ENCODE peak calls at places on chromosomes 13 and 19, in ten cellular contexts. G is thoracic aorta, K is dorsolateral prefrontal cortex, J is upper lobe of right lung, S is left ventricle myocardium inferior, X is ascending aorta, H is adrenal gland, L is tibial artery, V is DND-41, I is breast epithelium. R is an unnamed sample. For H3K27me3, the result is how much of the 10 kb centered on the place peaks cover.

GRCh38 chr19:14544047-14544446 is 14.7 kb downstream of the TECR start:
- DNase-seq in G (no peak), K (no peak), J (no peak), S (no peak), X (no peak), H (no peak), L (no peak), V (no peak), I (no peak), R (no peak)

GRCh38 chr19:50046649-50047503 is 21.1 kb downstream of the ZNF473 start:
- DNase-seq in G (peak), K (peak), J (peak), S (peak), X (no peak), H (peak), L (peak), V (peak), I (peak), R (peak)

GRCh38 chr19:7832781-7833180 is 2.8 kb downstream of the EVI5L start:
- DNase-seq in G (no peak), K (no peak), J (no peak), S (no peak), X (no peak), H (no peak), L (no peak), V (no peak), I (no peak), R (no peak)

GRCh38 chr13:104477256-104477655 is 1411.0 kb upstream of the SLC10A2 start:
- DNase-seq in G (no peak), K (no peak), J (no peak), S (no peak), X (no peak), H (no peak), L (no peak), V (no peak), I (no peak), R (no peak)

GRCh38 chr13:34926513-34926912 is 15.6 kb upstream of the NBEA start:
- DNase-seq in G (no peak), K (no peak), J (no peak), S (no peak), X (no peak), H (no peak), L (no peak), V (peak), I (no peak), R (no peak)

GRCh38 chr13:24187185-24187584 is 26.7 kb downstream of the SPATA13 start:
- DNase-seq in G (no peak), K (no peak), J (no peak), S (no peak), X (no peak), H (no peak), L (no peak), V (no peak), I (no peak), R (no peak)

GRCh38 chr19:5971714-5972354 is 6.1 kb downstream of the RANBP3 start:
- DNase-seq in G (no peak), K (no peak), J (no peak), S (no peak), X (no peak), H (no peak), L (no peak), V (peak), I (no peak), R (no peak)

GRCh38 chr19:30169196-30169900 is 202.8 kb upstream of the ZNF536 start:
- DNase-seq in G (no peak), K (no peak), J (no peak), S (no peak), X (no peak), H (no peak), L (no peak), V (no peak), I (no peak), R (no peak)

GRCh38 chr13:93963266-93964131 is 516.0 kb downstream of the DCT start:
- DNase-seq in G (no peak), K (no peak), J (no peak), S (no peak), X (no peak), H (no peak), L (no peak), V (no peak), I (no peak), R (no peak)

GRCh38 chr19:29694669-29695627 is 20.1 kb downstream of the C19orf12 start:
- DNase-seq in G (no peak), K (peak), J (peak), S (peak), X (peak), H (peak), L (peak), V (peak), I (peak), R (peak)

GRCh38 chr19:32889137-32889934 is 19.8 kb upstream of the SLC7A9 start:
- DNase-seq in G (no peak), K (no peak), J (peak), S (no peak), X (no peak), H (no peak), L (no peak), V (no peak), I (no peak), R (no peak)

GRCh38 chr19:4130635-4131438 is 6.9 kb upstream of the MAP2K2 start:
- DNase-seq in G (no peak), K (no peak), J (no peak), S (no peak), X (no peak), H (no peak), L (no peak), V (no peak), I (no peak), R (no peak)

GRCh38 chr13:79382545-79383275 is 23.3 kb downstream of the RBM26 start:
- DNase-seq in G (no peak), K (no peak), J (no peak), S (no peak), X (no peak), H (no peak), L (no peak), V (no peak), I (no peak), R (no peak)

GRCh38 chr19:4454952-4455738 is 2.4 kb downstream of the UBXN6 start:
- DNase-seq in G (no peak), K (no peak), J (no peak), S (no peak), X (peak), H (peak), L (peak), V (no peak), I (no peak), R (no peak)

GRCh38 chr13:30572859-30573275 is 44.9 kb upstream of the USPL1 start:
- DNase-seq in G (no peak), K (no peak), J (no peak), S (no peak), X (no peak), H (no peak), L (no peak), V (peak), I (no peak), R (no peak)

GRCh38 chr19:29879655-29879974 is 62.4 kb upstream of the URI1 start:
- DNase-seq in G (no peak), K (peak), J (no peak), S (no peak), X (no peak), H (no peak), L (no peak), V (no peak), I (no peak), R (no peak)

GRCh38 chr13:30819136-30819875 is 84.0 kb downstream of the ALOX5AP start:
- DNase-seq in G (no peak), K (no peak), J (no peak), S (no peak), X (no peak), H (no peak), L (no peak), V (no peak), I (no peak), R (no peak)

GRCh38 chr13:73299787-73300186 is 241.0 kb downstream of the KLF5 start:
- DNase-seq in G (no peak), K (no peak), J (no peak), S (no peak), X (no peak), H (no peak), L (no peak), V (no peak), I (no peak), R (no peak)

GRCh38 chr13:22944378-22944777 is 236.4 kb upstream of the SGCG start:
- DNase-seq in G (no peak), K (no peak), J (no peak), S (no peak), X (no peak), H (no peak), L (no peak), V (no peak), I (no peak), R (no peak)

GRCh38 chr13:112879283-112879833 is 89.7 kb upstream of the MCF2L start:
- DNase-seq in G (no peak), K (no peak), J (no peak), S (peak), X (no peak), H (peak), L (peak), V (no peak), I (no peak), R (no peak)

GRCh38 chr19:50315773-50316448 is 13.3 kb downstream of the KCNC3 start:
- DNase-seq in G (no peak), K (peak), J (no peak), S (no peak), X (no peak), H (no peak), L (no peak), V (peak), I (no peak), R (no peak)

GRCh38 chr13:110476220-110476617 is 85.3 kb downstream of the RAB20 start:
- DNase-seq in G (no peak), K (peak), J (no peak), S (no peak), X (no peak), H (no peak), L (peak), V (no peak), I (no peak), R (no peak)
- TF ChIP-seq CTCF in G (no peak), K (no peak), J (no peak), S (no peak), X (no peak), H (no peak), L (no peak), V (no peak), I (no peak), R (no peak)

GRCh38 chr13:102825921-102826706 is 19.7 kb upstream of the ERCC5 start:
- DNase-seq in G (no peak), K (no peak), J (no peak), S (no peak), X (no peak), H (no peak), L (no peak), V (no peak), I (no peak), R (no peak)
- H3K27ac ChIP-seq in G (no peak), K (no peak), J (no peak), S (no peak), X (no peak), H (no peak), L (no peak), V (no peak), I (no peak), R (no peak)

GRCh38 chr13:44498502-44498901 is 77.6 kb downstream of the TSC22D1 start:
- DNase-seq in G (no peak), K (no peak), J (no peak), S (no peak), X (no peak), H (no peak), L (no peak), V (no peak), I (no peak), R (no peak)
- H3K27me3 ChIP-seq in G (under half), K (under half), J (under half), S (under half), X (under half), H (under half), L (under half), V (under half), I (under half), R (under half)

GRCh38 chr13:25249001-25249543 is 38.2 kb downstream of the MTMR6 start:
- DNase-seq in G (no peak), K (peak), J (no peak), S (no peak), X (no peak), H (no peak), L (no peak), V (no peak), I (no peak), R (no peak)
- TF ChIP-seq CTCF in G (no peak), K (peak), J (peak), S (no peak), X (no peak), H (peak), L (no peak), V (peak), I (no peak), R (no peak)

DNA sequence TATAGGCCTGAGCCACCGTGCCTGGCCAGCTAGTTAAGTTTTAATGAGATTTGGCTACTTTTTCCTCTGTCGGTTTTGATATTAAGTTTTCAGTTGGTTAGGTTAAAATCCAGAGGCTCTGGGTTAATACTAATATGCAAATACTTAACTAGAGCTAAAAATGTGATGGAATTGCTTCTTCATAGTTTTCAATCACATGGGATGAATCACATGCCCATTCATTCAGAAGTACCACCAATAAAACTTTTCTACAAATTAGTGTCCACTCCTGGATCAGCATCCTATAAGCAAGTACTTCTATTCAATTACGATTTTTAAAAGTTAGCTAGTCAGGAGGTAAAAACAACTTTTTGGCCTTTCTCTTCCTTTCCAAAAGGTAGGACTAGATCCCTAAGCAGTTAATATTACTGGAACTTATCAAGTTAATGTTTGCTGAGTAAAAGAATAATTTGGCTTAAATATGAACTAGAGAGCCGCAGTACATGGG is 4.3 kb downstream of the SLC25A30 start:
- DNase-seq in G (no peak), K (no peak), J (no peak), S (no peak), X (no peak), H (no peak), L (no peak), V (no peak), I (no peak), R (no peak)
- H3K27ac ChIP-seq in G (peak), K (no peak), J (peak), S (peak), X (peak), H (peak), L (peak), V (no peak), I (peak), R (no peak)

GRCh38 chr19:279231-279630 is 12.0 kb downstream of the PLPP2 start:
- DNase-seq in G (no peak), K (no peak), J (peak), S (no peak), X (no peak), H (no peak), L (no peak), V (no peak), I (no peak), R (no peak)

GRCh38 chr19:279656-280055 is 11.5 kb downstream of the PLPP2 start:
- DNase-seq in G (no peak), K (no peak), J (no peak), S (no peak), X (no peak), H (no peak), L (no peak), V (no peak), I (no peak), R (no peak)

GRCh38 chr19:281156-281853 is 9.9 kb downstream of the PLPP2 start:
- DNase-seq in G (no peak), K (no peak), J (peak), S (no peak), X (no peak), H (no peak), L (no peak), V (no peak), I (no peak), R (no peak)

GRCh38 chr19:281992-282391 is 9.2 kb downstream of the PLPP2 start:
- DNase-seq in G (no peak), K (no peak), J (peak), S (no peak), X (no peak), H (no peak), L (no peak), V (no peak), I (no peak), R (no peak)

DNA sequence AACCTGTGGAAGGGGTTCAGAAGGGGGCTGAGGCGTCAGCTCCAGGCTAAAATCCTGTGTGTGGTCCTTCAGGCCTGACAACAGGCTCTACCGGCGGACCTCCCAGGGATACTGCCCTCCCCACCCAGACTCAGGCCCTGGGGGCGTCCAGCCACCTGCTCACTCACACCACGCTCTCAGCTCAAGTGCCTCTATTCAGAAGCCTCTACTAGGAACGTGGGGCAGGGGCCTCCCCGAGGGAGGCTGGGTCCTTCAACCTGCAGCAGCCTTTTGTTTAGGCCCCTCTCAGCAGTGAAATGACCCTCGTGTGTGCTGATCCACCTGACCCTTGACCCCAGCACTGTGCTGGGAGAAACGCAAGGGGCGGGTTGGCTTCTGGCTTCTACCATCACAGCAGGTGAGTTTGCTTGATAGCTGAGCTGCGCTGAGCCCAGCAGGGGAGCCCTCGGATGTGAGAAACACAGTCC is 10.6 kb downstream of the PLPP2 start:
- DNase-seq in G (no peak), K (no peak), J (peak), S (no peak), X (no peak), H (no peak), L (no peak), V (no peak), I (no peak), R (no peak)
- H3K27me3 ChIP-seq in G (under half), K (under half), J (under half), S (half or more), X (under half), H (under half), L (half or more), V (under half), I (under half), R (under half)

GRCh38 chr19:10295847-10296591 is 6.3 kb downstream of the ICAM5 start:
- DNase-seq in G (no peak), K (no peak), J (no peak), S (no peak), X (no peak), H (no peak), L (no peak), V (no peak), I (no peak), R (no peak)

GRCh38 chr19:10293637-10294367 is 4.0 kb downstream of the ICAM5 start:
- DNase-seq in G (no peak), K (no peak), J (no peak), S (no peak), X (no peak), H (no peak), L (no peak), V (no peak), I (no peak), R (no peak)

GRCh38 chr19:10292789-10293636 is 3.3 kb downstream of the ICAM5 start:
- DNase-seq in G (no peak), K (no peak), J (no peak), S (no peak), X (no peak), H (no peak), L (no peak), V (no peak), I (no peak), R (no peak)

GRCh38 chr19:10294368-10294697 is 4.6 kb downstream of the ICAM5 start:
- DNase-seq in G (no peak), K (no peak), J (no peak), S (no peak), X (no peak), H (no peak), L (no peak), V (no peak), I (no peak), R (no peak)

GRCh38 chr19:10295305-10295846 is 5.6 kb downstream of the ICAM5 start:
- DNase-seq in G (no peak), K (no peak), J (peak), S (no peak), X (no peak), H (no peak), L (no peak), V (no peak), I (no peak), R (peak)
- TF ChIP-seq CTCF in G (no peak), K (no peak), J (peak), S (no peak), X (no peak), H (no peak), L (no peak), V (no peak), I (no peak), R (no peak)

GRCh38 chr19:37467608-37468090 is 405 bp upstream of the ZNF569 start:
- DNase-seq in G (no peak), K (no peak), J (no peak), S (no peak), X (no peak), H (no peak), L (no peak), V (no peak), I (no peak), R (no peak)
- H3K27ac ChIP-seq in G (peak), K (peak), J (peak), S (peak), X (peak), H (peak), L (peak), V (peak), I (peak), R (peak)

R was measured in CD4-positive, alpha-beta T cell.